ENCODE peak calls at places on chromosomes 7 and 10, in four cellular contexts. S is mucosa of descending colon, M is heart left ventricle, B is PC-9. O is an unnamed sample.
A peak's percentile ranks its signal among the peaks of the same experiment; 100 is the strongest.

GRCh38 chr7:104038136-104038535 is 48.7 kb upstream of the RELN start:
- DNase-seq in S (no peak), B (no peak), M (no peak), O (no peak)

GRCh38 chr10:34405611-34406462 is 409.3 kb downstream of the PARD3 start:
- DNase-seq in S (no peak), M (no peak), B (peak; percentile 57), O (no peak)

GRCh38 chr10:45550903-45551302 is 121.7 kb downstream of the ZFAND4 start:
- DNase-seq in M (no peak), S (no peak), B (no peak), O (no peak)

GRCh38 chr10:52951819-52952218 is 179.2 kb upstream of the MBL2 start:
- DNase-seq in M (peak; percentile 36), S (peak; percentile 70), B (no peak), O (peak; percentile 2)

GRCh38 chr7:151954866-151955820 is 1.1 kb upstream of the GALNTL5 start:
- DNase-seq in M (peak; percentile 54), B (no peak), S (no peak), O (no peak)

GRCh38 chr7:37320140-37320839 is 128.4 kb downstream of the ELMO1 start:
- DNase-seq in S (no peak), B (no peak), M (no peak), O (no peak)

GRCh38 chr10:58467931-58468635 is 44.6 kb upstream of the BICC1 start:
- DNase-seq in M (no peak), S (no peak), B (no peak), O (no peak)

GRCh38 chr7:8214162-8214897 is 47.6 kb downstream of the ICA1 start:
- DNase-seq in S (no peak), M (no peak), B (no peak), O (no peak)

GRCh38 chr10:95278061-95278988 is 12.5 kb downstream of the PDLIM1 start:
- DNase-seq in B (no peak), M (no peak), S (no peak), O (no peak)

GRCh38 chr7:23938937-23939552 is 229.0 kb downstream of the STK31 start:
- DNase-seq in S (no peak), M (no peak), B (peak; percentile 60), O (no peak)

GRCh38 chr7:139696547-139696946 is 81.3 kb downstream of the HIPK2 start:
- DNase-seq in S (no peak), B (no peak), M (no peak), O (no peak)

GRCh38 chr7:108136191-108136581 is 6.0 kb upstream of the LAMB4 start:
- DNase-seq in S (no peak), M (no peak), B (no peak), O (no peak)

GRCh38 chr7:137342340-137342739 is 1.2 kb downstream of the PTN start:
- DNase-seq in M (no peak), S (no peak), B (no peak), O (no peak)

GRCh38 chr7:142557971-142558582 is 191.2 kb upstream of the PRSS1 start:
- DNase-seq in S (peak; percentile 67), B (no peak), M (no peak), O (no peak)

GRCh38 chr7:95509199-95509598 is 23.5 kb downstream of the ASB4 start:
- DNase-seq in B (no peak), S (no peak), M (no peak), O (no peak)

GRCh38 chr10:21424511-21424910 is 101.0 kb downstream of the SKIDA1 start:
- DNase-seq in M (no peak), S (no peak), B (no peak), O (no peak)

GRCh38 chr7:98949336-98950044 is 71.2 kb downstream of the TRRAP start:
- DNase-seq in S (no peak), M (peak; percentile 70), B (no peak), O (no peak)

GRCh38 chr10:124669141-124669823 is 74.9 kb downstream of the FAM53B start:
- DNase-seq in B (no peak), M (no peak), S (no peak), O (no peak)

GRCh38 chr7:42605381-42605780 is 306.5 kb downstream of the C7orf25 start:
- DNase-seq in S (no peak), M (no peak), B (no peak), O (no peak)

GRCh38 chr7:141685285-141686035 is 16.5 kb downstream of the DENND11 start:
- DNase-seq in M (no peak), S (no peak), B (peak; percentile 22), O (no peak)

GRCh38 chr7:80439894-80440811 is 71.7 kb downstream of the GNAT3 start:
- DNase-seq in B (no peak), S (no peak), M (no peak), O (no peak)

GRCh38 chr10:132136689-132137088 is 50.1 kb upstream of the DPYSL4 start:
- DNase-seq in M (no peak), B (no peak), S (peak; percentile 3), O (no peak)

GRCh38 chr7:112129655-112130323 is 76.4 kb downstream of the DOCK4 start:
- DNase-seq in S (no peak), M (no peak), B (no peak), O (no peak)

GRCh38 chr10:4661572-4662255 is 164.3 kb upstream of the AKR1E2 start:
- DNase-seq in S (peak; percentile 38), M (peak; percentile 90), B (no peak), O (no peak)

GRCh38 chr10:113177163-113177935 is 227.3 kb downstream of the TCF7L2 start:
- DNase-seq in M (peak; percentile 54), B (no peak), S (no peak), O (no peak)

GRCh38 chr10:123567984-123568745 is 98.0 kb upstream of the GPR26 start:
- DNase-seq in M (no peak), B (no peak), S (no peak), O (no peak)

GRCh38 chr7:64555046-64555445 is 7.8 kb downstream of the ZNF680 start:
- DNase-seq in S (no peak), B (no peak), M (no peak), O (no peak)
- H3K9me3 ChIP-seq in S (peaks cover 14% of the 10 kb centered on the region), B (peaks cover 2% of the 10 kb centered on the region), M (no peaks in the 10 kb centered on the region), O (peaks cover 9% of the 10 kb centered on the region)

GRCh38 chr7:122143751-122144711 is at the start of gene AASS:
- DNase-seq in S (peak; percentile 96), M (peak; percentile 98), B (peak; percentile 69), O (peak; percentile 76)
- TF ChIP-seq CTCF in S (no peak), M (no peak), B (no peak), O (no peak)

DNA sequence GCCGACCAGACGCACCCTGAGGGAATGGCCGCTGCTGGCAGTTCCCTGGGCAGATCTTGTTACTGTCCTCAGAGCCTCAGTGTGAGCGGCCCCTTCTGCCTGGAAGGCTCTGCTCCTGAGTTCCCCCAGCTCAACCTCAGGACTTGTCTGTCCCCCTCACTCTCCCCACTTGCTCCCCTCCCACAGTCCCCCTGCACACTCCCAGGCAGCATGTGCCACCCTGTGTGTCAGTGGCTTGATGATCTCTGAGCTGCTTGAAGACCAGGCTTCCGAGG is 226.0 kb downstream of the TCERG1L start:
- DNase-seq in S (no peak), M (no peak), B (no peak), O (no peak)
- H3K9me3 ChIP-seq in S (peaks cover 3% of the 10 kb centered on the region), M (no peaks in the 10 kb centered on the region), B (no peaks in the 10 kb centered on the region), O (peaks cover 96% of the 10 kb centered on the region)

GRCh38 chr7:1709281-1709680 is 39.2 kb downstream of the ELFN1 start:
- DNase-seq in S (no peak), M (no peak), B (no peak), O (no peak)

GRCh38 chr7:1708640-1709249 is 38.7 kb downstream of the ELFN1 start:
- DNase-seq in B (no peak), M (no peak), S (peak; percentile 3), O (no peak)

GRCh38 chr7:1706381-1706720 is 36.3 kb downstream of the ELFN1 start:
- DNase-seq in S (no peak), M (no peak), B (no peak), O (no peak)

GRCh38 chr7:1706721-1707613 is 36.9 kb downstream of the ELFN1 start:
- DNase-seq in S (peak; percentile 10), M (no peak), B (no peak), O (no peak)

DNA sequence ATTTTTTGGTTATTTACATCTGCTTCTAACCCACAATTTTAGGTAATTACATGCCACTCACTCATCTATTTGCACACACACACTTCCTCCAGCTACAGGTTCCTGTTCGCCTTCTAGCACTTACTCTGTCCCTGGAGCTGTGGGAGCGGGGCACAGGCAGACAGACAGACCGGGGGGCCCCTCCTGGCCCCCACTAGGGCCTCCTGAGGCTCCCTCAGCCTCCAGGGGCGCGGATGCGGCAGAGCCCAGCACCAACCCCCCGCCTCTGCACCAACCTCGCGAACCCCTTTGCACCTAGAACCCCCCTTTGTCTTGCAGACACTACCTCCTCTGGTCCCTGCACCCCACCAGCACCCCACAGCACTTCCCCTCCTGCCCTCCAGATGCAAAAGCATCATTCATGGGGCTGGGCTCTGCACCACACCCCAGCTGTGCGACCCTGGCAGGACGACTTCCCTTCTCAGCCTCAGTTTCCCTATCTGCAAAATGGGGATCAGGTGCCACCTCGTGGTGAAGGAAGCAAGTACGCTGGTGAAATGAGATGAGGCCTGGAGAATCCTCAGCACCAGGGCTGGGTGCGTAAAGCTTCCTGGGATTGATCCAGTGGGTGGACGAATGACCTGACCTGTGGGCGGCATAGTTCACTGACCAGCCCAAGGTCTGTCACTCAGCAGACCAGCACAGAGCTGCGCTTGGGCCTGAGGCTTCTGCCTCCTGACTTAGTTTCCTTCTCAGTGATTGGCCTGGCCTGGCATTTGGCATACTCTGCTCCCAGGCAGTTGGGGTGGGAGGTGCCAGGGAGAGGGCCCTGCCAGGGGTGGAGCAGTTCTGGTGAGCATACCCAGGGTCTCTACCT is 37.9 kb downstream of the ELFN1 start:
- DNase-seq in M (no peak), B (no peak), S (peak; percentile 13), O (no peak)
- TF ChIP-seq CTCF in M (no peak), B (peak; percentile 48), S (no peak), O (no peak)

DNA sequence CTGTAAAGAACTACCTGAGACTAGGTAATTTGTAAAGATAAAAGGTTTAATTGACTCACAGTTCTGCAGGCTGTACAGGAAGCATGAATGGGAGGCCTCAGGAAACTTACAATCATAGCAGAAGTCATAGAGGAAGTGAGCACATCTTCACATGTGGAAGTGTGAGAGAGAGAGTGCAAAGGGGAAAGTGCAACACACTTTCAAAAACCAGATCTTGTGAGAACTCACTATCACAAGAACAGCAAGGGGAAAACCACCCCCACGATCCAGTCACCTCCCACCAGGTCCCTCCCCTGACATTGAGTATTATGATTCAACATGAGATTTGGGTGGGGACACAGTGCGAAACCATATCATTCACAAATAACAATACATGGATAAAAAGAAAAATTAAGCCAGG is 24.5 kb downstream of the AVL9 start:
- DNase-seq in B (no peak), S (no peak), M (no peak), O (no peak)
- H3K9me3 ChIP-seq in B (peaks cover 54% of the 10 kb centered on the region), S (peaks cover 6% of the 10 kb centered on the region), M (peaks cover 4% of the 10 kb centered on the region), O (peaks cover 31% of the 10 kb centered on the region)

GRCh38 chr7:51366172-51366728 is 49.6 kb upstream of the COBL start:
- DNase-seq in M (no peak), S (no peak), B (no peak), O (no peak)
- TF ChIP-seq CTCF in M (no peak), S (no peak), B (no peak), O (no peak)

GRCh38 chr7:157495177-157495553 is 158.4 kb downstream of the DNAJB6 start:
- DNase-seq in M (no peak), S (no peak), B (no peak), O (no peak)
- H3K9me3 ChIP-seq in M (no peaks in the 10 kb centered on the region), S (no peaks in the 10 kb centered on the region), B (peaks cover 11% of the 10 kb centered on the region), O (peaks cover 54% of the 10 kb centered on the region)

GRCh38 chr7:136183981-136184380 is 206.8 kb upstream of the MTPN start:
- DNase-seq in M (no peak), B (no peak), S (no peak), O (no peak)
- TF ChIP-seq CTCF in M (no peak), B (no peak), S (no peak), O (peak; percentile 45)

GRCh38 chr7:158227258-158227657 is 360.4 kb downstream of the PTPRN2 start:
- DNase-seq in M (no peak), S (no peak), B (no peak), O (no peak)
- H3K9me3 ChIP-seq in M (peaks cover 5% of the 10 kb centered on the region), S (peaks cover 6% of the 10 kb centered on the region), B (no peaks in the 10 kb centered on the region), O (peaks cover 33% of the 10 kb centered on the region)

O was measured in AG04450.